ENCODE peak calls at places on chromosomes 16 and 17, in eight cellular contexts. Q is stimulated activated CD8-positive, alpha-beta memory T cell treated with anti-CD3 and anti-CD28 coated beads, Interleukin-4, amount 100 ng/mL, for 24 hours; S is stimulated activated CD4-positive, alpha-beta T cell treated with anti-CD3 and anti-CD28 coated beads, Interleukin-2, amount 100 ng/mL, for 48 hours; E is omental fat pad; A is fibroblast of lung; K is HT1080; O is DMS79; F is activated T-helper 1 cell treated with anti-CD3 and anti-CD28 coated beads, Interleukin-2, amount 50 U/mL, for 16 hours. I is an unnamed sample.

GRCh38 chr17:42512733-42513251 is 23.2 kb upstream of the NAGLU start:
- DNase-seq in Q (no peak), S (no peak), E (no peak), A (peak), K (no peak), O (no peak), F (no peak), I (no peak)

GRCh38 chr17:7224661-7225111 is 4.9 kb downstream of the ACADVL start:
- DNase-seq in Q (no peak), S (no peak), E (no peak), A (no peak), K (no peak), O (no peak), F (no peak), I (no peak)

GRCh38 chr16:50635505-50636392 is 45.4 kb downstream of the SNX20 start:
- DNase-seq in Q (peak), S (peak), E (no peak), A (no peak), K (peak), O (no peak), F (no peak), I (no peak)

GRCh38 chr17:45222273-45222993 is 748 bp downstream of the FMNL1 start:
- DNase-seq in Q (peak), S (peak), E (no peak), A (no peak), K (no peak), O (no peak), F (no peak), I (peak)

GRCh38 chr16:4915226-4915761 is 21.7 kb downstream of the PPL start:
- DNase-seq in Q (no peak), S (no peak), E (no peak), A (peak), K (peak), O (no peak), F (no peak), I (no peak)

GRCh38 chr17:19876524-19877161 is 8.9 kb upstream of the ULK2 start:
- DNase-seq in Q (no peak), S (no peak), E (no peak), A (no peak), K (no peak), O (no peak), F (no peak), I (no peak)

GRCh38 chr16:83233153-83233552 is 574.6 kb upstream of the HSBP1 start:
- DNase-seq in Q (no peak), S (no peak), E (no peak), A (peak), K (no peak), O (no peak), F (no peak), I (no peak)

GRCh38 chr17:72079700-72080099 is 41.1 kb upstream of the SOX9 start:
- DNase-seq in Q (no peak), S (no peak), E (no peak), A (peak), K (no peak), O (no peak), F (no peak), I (no peak)

GRCh38 chr17:34146440-34147043 is 108.5 kb upstream of the CCL2 start:
- DNase-seq in Q (peak), S (peak), E (no peak), A (no peak), K (peak), O (no peak), F (peak), I (peak)

GRCh38 chr17:31596382-31597323 is 205.2 kb downstream of the RAB11FIP4 start:
- DNase-seq in Q (no peak), S (peak), E (no peak), A (peak), K (peak), O (no peak), F (no peak), I (no peak)

GRCh38 chr16:85369741-85370528 is 243.2 kb upstream of the GSE1 start:
- DNase-seq in Q (peak), S (peak), E (peak), A (no peak), K (peak), O (no peak), F (peak), I (peak)

GRCh38 chr16:79751785-79752184 is 151.2 kb upstream of the MAF start:
- DNase-seq in Q (no peak), S (no peak), E (no peak), A (peak), K (no peak), O (no peak), F (no peak), I (no peak)

GRCh38 chr17:63929860-63930766 is 2.0 kb downstream of the CD79B start:
- DNase-seq in Q (no peak), S (no peak), E (no peak), A (peak), K (no peak), O (no peak), F (no peak), I (no peak)

GRCh38 chr16:53580038-53580802 is 77.2 kb upstream of the AKTIP start:
- DNase-seq in Q (no peak), S (no peak), E (no peak), A (no peak), K (no peak), O (no peak), F (no peak), I (no peak)

GRCh38 chr17:32302860-32303649 is 37.4 kb downstream of the RHBDL3 start:
- DNase-seq in Q (no peak), S (no peak), E (no peak), A (no peak), K (no peak), O (no peak), F (no peak), I (no peak)

GRCh38 chr17:44968225-44969143 is at the start of gene C1QL1:
- DNase-seq in Q (peak), S (peak), E (peak), A (peak), K (peak), O (peak), F (peak), I (peak)

GRCh38 chr17:51441431-51441830 is 181.1 kb downstream of the UTP18 start:
- DNase-seq in Q (no peak), S (no peak), E (no peak), A (no peak), K (no peak), O (no peak), F (no peak), I (no peak)

GRCh38 chr16:17369441-17369951 is 101.3 kb downstream of the XYLT1 start:
- DNase-seq in Q (peak), S (peak), E (no peak), A (no peak), K (no peak), O (no peak), F (peak), I (peak)

GRCh38 chr17:4514779-4515178 is 16.1 kb downstream of the SPNS2 start:
- DNase-seq in Q (no peak), S (no peak), E (no peak), A (no peak), K (no peak), O (no peak), F (no peak), I (no peak)

GRCh38 chr17:42040818-42041217 is 9.6 kb downstream of the C17orf113 start:
- DNase-seq in Q (no peak), S (no peak), E (no peak), A (no peak), K (no peak), O (no peak), F (no peak), I (no peak)

GRCh38 chr17:63840591-63841349 is 1.7 kb downstream of the SMARCD2 start:
- DNase-seq in Q (no peak), S (no peak), E (no peak), A (peak), K (no peak), O (no peak), F (no peak), I (no peak)

GRCh38 chr16:12271006-12271405 is 294.5 kb downstream of the SNX29 start:
- DNase-seq in Q (no peak), S (no peak), E (no peak), A (peak), K (peak), O (peak), F (no peak), I (no peak)

GRCh38 chr16:26859086-26859485 is 207.6 kb upstream of the C16orf82 start:
- DNase-seq in Q (no peak), S (no peak), E (no peak), A (no peak), K (no peak), O (no peak), F (no peak), I (no peak)

GRCh38 chr16:27317320-27317719 is 3.5 kb downstream of the IL4R start:
- DNase-seq in Q (no peak), S (no peak), E (no peak), A (no peak), K (no peak), O (no peak), F (no peak), I (no peak)

GRCh38 chr16:14042706-14043105 is 28.4 kb upstream of the MRTFB start:
- DNase-seq in Q (no peak), S (no peak), E (no peak), A (no peak), K (no peak), O (no peak), F (no peak), I (no peak)

GRCh38 chr17:72566671-72567484 is 446.1 kb downstream of the SOX9 start:
- DNase-seq in Q (no peak), S (no peak), E (no peak), A (no peak), K (no peak), O (no peak), F (no peak), I (no peak)

GRCh38 chr16:11610580-11610979 is 23.9 kb upstream of the LITAF start:
- DNase-seq in Q (no peak), S (no peak), E (no peak), A (no peak), K (no peak), O (no peak), F (no peak), I (no peak)

GRCh38 chr17:63495471-63495870 is 18.6 kb downstream of the ACE start:
- DNase-seq in Q (no peak), S (no peak), E (no peak), A (no peak), K (no peak), O (no peak), F (no peak), I (no peak)

GRCh38 chr16:70695351-70696070 is 9.7 kb upstream of the MTSS2 start:
- DNase-seq in Q (no peak), S (no peak), E (no peak), A (no peak), K (peak), O (no peak), F (no peak), I (no peak)

GRCh38 chr16:77844801-77845200 is 56.4 kb downstream of the VAT1L start:
- DNase-seq in Q (no peak), S (no peak), E (no peak), A (no peak), K (no peak), O (no peak), F (no peak), I (no peak)

GRCh38 chr16:22948058-22948602 is 134.2 kb downstream of the HS3ST2 start:
- DNase-seq in Q (no peak), S (no peak), E (no peak), A (no peak), K (no peak), O (no peak), F (no peak), I (no peak)

GRCh38 chr17:35540589-35541404 is 3.3 kb upstream of the SLFN12L start:
- DNase-seq in Q (no peak), S (peak), E (no peak), A (peak), K (peak), O (no peak), F (no peak), I (peak)

GRCh38 chr16:3574195-3574594 is 3.0 kb downstream of the NLRC3 start:
- DNase-seq in Q (no peak), S (no peak), E (no peak), A (no peak), K (no peak), O (no peak), F (no peak), I (no peak)

GRCh38 chr17:66755101-66755943 is 79.6 kb upstream of the CACNG5 start:
- DNase-seq in Q (no peak), S (no peak), E (no peak), A (no peak), K (no peak), O (peak), F (no peak), I (no peak)

GRCh38 chr17:57626520-57627210 is 118.4 kb downstream of the CCDC182 start:
- DNase-seq in Q (no peak), S (no peak), E (no peak), A (no peak), K (no peak), O (no peak), F (no peak), I (no peak)

GRCh38 chr16:11404608-11405007 is 59.3 kb downstream of the RMI2 start:
- DNase-seq in Q (no peak), S (no peak), E (no peak), A (no peak), K (no peak), O (no peak), F (no peak), I (no peak)